ENCODE peak calls at places on chromosomes 1 and 21, in five cellular contexts. F is Panc1, H is testis, E is left ventricle myocardium inferior, Z is fibroblast of lung. P is an unnamed sample.

GRCh38 chr1:243946946-243947345 is 96.9 kb upstream of the AKT3 start:
- DNase-seq in H (no peak), Z (peak; percentile 27), F (no peak), E (no peak), P (peak; percentile 29)

GRCh38 chr21:43020771-43021170 is 46.4 kb downstream of the PKNOX1 start:
- DNase-seq in Z (no peak), F (no peak), E (no peak), H (no peak), P (no peak)

GRCh38 chr1:89608627-89609338 is 24.1 kb upstream of the LRRC8C start:
- DNase-seq in H (no peak), Z (no peak), E (no peak), F (no peak), P (peak; percentile 59)

GRCh38 chr1:234602334-234603220 is 7.4 kb downstream of the IRF2BP2 start:
- DNase-seq in F (no peak), Z (peak; percentile 96), H (no peak), E (no peak), P (no peak)

GRCh38 chr1:9280015-9280860 is 12.5 kb upstream of the SPSB1 start:
- DNase-seq in H (no peak), F (no peak), E (no peak), Z (peak; percentile 89), P (no peak)

GRCh38 chr1:244599937-244600350 is 53.0 kb upstream of the DESI2 start:
- DNase-seq in F (peak; percentile 89), Z (peak; percentile 97), E (no peak), H (no peak), P (no peak)

GRCh38 chr1:43653339-43653738 is 3.4 kb downstream of the KDM4A start:
- DNase-seq in H (peak; percentile 53), E (no peak), F (no peak), Z (peak; percentile 23), P (no peak)

GRCh38 chr1:174818951-174819350 is 180.8 kb upstream of the CACYBP start:
- DNase-seq in Z (no peak), E (no peak), F (no peak), H (no peak), P (no peak)

GRCh38 chr21:44889625-44890337 is 16.3 kb upstream of the PTTG1IP start:
- DNase-seq in Z (no peak), H (no peak), E (peak; percentile 11), F (no peak), P (no peak)
- H3K4me3 ChIP-seq in Z (no peak overlapping the region), H (no peak overlapping the region), E (no peak overlapping the region), F (no peak overlapping the region), P (no peak overlapping the region)

GRCh38 chr1:171195781-171196180 is 10.7 kb downstream of the FMO2 start:
- DNase-seq in Z (no peak), F (no peak), H (no peak), E (no peak), P (no peak)
- H3K27me3 ChIP-seq in Z (no peaks in the 10 kb centered on the region), F (no peaks in the 10 kb centered on the region), H (no peaks in the 10 kb centered on the region), E (no peaks in the 10 kb centered on the region), P (no peaks in the 10 kb centered on the region)

GRCh38 chr1:63323866-63324778 is 1.8 kb downstream of the FOXD3 start:
- DNase-seq in F (no peak), H (no peak), E (no peak), Z (no peak), P (no peak)
- H3K4me3 ChIP-seq in F (no peak overlapping the region), H (peak overlapping the region; percentile 21), E (peak overlapping the region; percentile 65), Z (no peak overlapping the region), P (no peak overlapping the region)

GRCh38 chr1:221150996-221151395 is 271.8 kb downstream of the HLX start:
- DNase-seq in Z (peak; percentile 11), E (no peak), H (no peak), F (no peak), P (no peak)

GRCh38 chr1:221149676-221150075 is 270.4 kb downstream of the HLX start:
- DNase-seq in F (no peak), H (no peak), Z (no peak), E (no peak), P (no peak)

GRCh38 chr1:221154932-221155331 is 275.7 kb downstream of the HLX start:
- DNase-seq in Z (no peak), H (no peak), E (no peak), F (no peak), P (no peak)

GRCh38 chr1:221148580-221148979 is 269.3 kb downstream of the HLX start:
- DNase-seq in F (no peak), E (peak; percentile 18), H (no peak), Z (no peak), P (no peak)

GRCh38 chr1:221149111-221149510 is 269.9 kb downstream of the HLX start:
- DNase-seq in Z (peak; percentile 63), E (no peak), H (no peak), F (no peak), P (no peak)
- H3K27me3 ChIP-seq in Z (no peaks in the 10 kb centered on the region), E (no peaks in the 10 kb centered on the region), H (no peaks in the 10 kb centered on the region), F (no peaks in the 10 kb centered on the region), P (no peaks in the 10 kb centered on the region)

DNA sequence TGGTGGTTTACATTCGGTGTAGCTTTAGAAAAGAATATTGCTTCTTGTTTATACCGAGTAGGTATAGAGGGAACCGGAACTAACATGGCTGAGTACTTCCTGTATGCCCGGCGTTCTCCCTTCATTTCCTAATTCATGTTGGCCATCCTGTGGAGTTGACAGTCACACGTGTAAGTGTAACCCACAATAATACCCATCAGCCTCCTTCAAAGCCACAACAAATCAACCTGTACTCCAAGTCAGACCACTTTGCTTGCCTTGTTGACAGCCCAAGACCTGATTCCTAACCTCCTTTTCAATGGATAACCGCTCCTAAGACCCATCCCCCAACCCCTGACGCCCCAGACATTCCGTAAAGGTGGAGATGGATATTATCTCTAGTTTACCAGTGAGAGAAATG is 42.1 kb downstream of the UBE2U start:
- DNase-seq in F (no peak), E (no peak), Z (no peak), H (peak; percentile 20), P (no peak)
- H3K4me3 ChIP-seq in F (peak overlapping the region; percentile 54), E (peak overlapping the region; percentile 31), Z (no peak overlapping the region), H (peak overlapping the region; percentile 18), P (peak overlapping the region; percentile 15)

GRCh38 chr1:20359451-20360330 is 69.0 kb downstream of the VWA5B1 start:
- DNase-seq in F (no peak), Z (no peak), H (no peak), E (no peak), P (no peak)

GRCh38 chr1:20361401-20361800 is 70.7 kb downstream of the VWA5B1 start:
- DNase-seq in H (no peak), F (no peak), Z (no peak), E (no peak), P (no peak)

GRCh38 chr1:20361805-20362381 is 71.2 kb downstream of the VWA5B1 start:
- DNase-seq in H (peak; percentile 89), E (peak; percentile 65), F (peak; percentile 18), Z (peak; percentile 57), P (peak; percentile 30)

GRCh38 chr1:20365421-20366075 is 74.9 kb downstream of the VWA5B1 start:
- DNase-seq in E (no peak), F (no peak), H (no peak), Z (no peak), P (no peak)

DNA sequence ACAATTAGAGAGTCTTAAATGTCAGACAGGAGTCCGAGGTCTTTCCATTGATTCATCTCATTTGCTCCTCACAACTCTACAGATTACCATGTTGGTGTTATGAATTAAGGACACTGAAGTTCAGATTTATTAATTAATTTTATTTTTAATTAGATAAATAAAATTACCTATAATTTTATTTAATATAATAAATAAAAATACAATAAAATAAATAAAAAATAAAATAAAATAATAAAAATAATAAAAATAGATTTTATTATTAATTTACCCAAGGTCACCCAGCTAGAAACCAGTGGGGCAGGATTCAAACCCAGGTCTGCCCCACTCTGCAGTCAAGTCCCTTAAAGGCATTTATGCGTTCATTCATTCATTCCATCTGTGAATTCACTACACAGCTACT is 72.2 kb downstream of the VWA5B1 start:
- DNase-seq in Z (no peak), H (no peak), E (no peak), F (no peak), P (no peak)
- H3K27me3 ChIP-seq in Z (peaks cover 40% of the 10 kb centered on the region), H (no peaks in the 10 kb centered on the region), E (peaks cover 63% of the 10 kb centered on the region), F (peaks cover 18% of the 10 kb centered on the region), P (peaks cover 19% of the 10 kb centered on the region)